ENCODE peak calls at places on chromosomes 16 and 17, in seven cellular contexts. P is neural progenitor cell, Y is PC-3, C is OCI-LY7, I is hepatocyte, O is GM23248, F is HCT116. H is an unnamed sample.

GRCh38 chr16:1884155-1884760 is 12.3 kb upstream of the MEIOB start:
- DNase-seq in P (no peak), Y (peak; percentile 34), C (peak; percentile 15), I (no peak), O (peak; percentile 34), F (peak; percentile 48), H (no peak)

GRCh38 chr16:89708481-89708931 is 7.0 kb upstream of the SPATA2L start:
- DNase-seq in P (no peak), Y (no peak), C (no peak), I (no peak), O (no peak), F (no peak), H (no peak)

GRCh38 chr16:20409398-20410152 is at the start of gene ACSM5:
- DNase-seq in P (no peak), Y (no peak), C (no peak), I (peak; percentile 37), O (no peak), F (no peak), H (no peak)

GRCh38 chr16:81446318-81447275 is 2.0 kb downstream of the CMIP start:
- DNase-seq in P (no peak), Y (peak; percentile 83), C (peak; percentile 36), I (peak; percentile 52), O (peak; percentile 78), F (no peak), H (no peak)

GRCh38 chr17:16140854-16141253 is 74.5 kb downstream of the NCOR1 start:
- DNase-seq in P (no peak), Y (no peak), C (no peak), I (no peak), O (no peak), F (no peak), H (no peak)

GRCh38 chr17:632551-632950 is 82.1 kb downstream of the VPS53 start:
- DNase-seq in P (no peak), Y (no peak), C (no peak), I (no peak), O (no peak), F (no peak), H (no peak)

GRCh38 chr17:42682400-42683384 is at the start of gene CNTNAP1:
- DNase-seq in P (peak; percentile 89), Y (peak; percentile 47), C (no peak), I (peak; percentile 87), O (peak; percentile 89), F (no peak), H (peak; percentile 60)

GRCh38 chr16:53945996-53946395 is 242.0 kb downstream of the FTO start:
- DNase-seq in P (peak; percentile 65), Y (peak; percentile 55), C (peak; percentile 10), I (peak; percentile 60), O (peak; percentile 66), F (peak; percentile 8), H (no peak)

GRCh38 chr16:27511657-27512056 is 38.1 kb downstream of the GTF3C1 start:
- DNase-seq in P (no peak), Y (no peak), C (no peak), I (no peak), O (no peak), F (no peak), H (no peak)

GRCh38 chr16:64858076-64858475 is 263.8 kb downstream of the CDH11 start:
- DNase-seq in P (no peak), Y (no peak), C (no peak), I (no peak), O (peak; percentile 72), F (no peak), H (no peak)

GRCh38 chr17:40803617-40804082 is 3.9 kb upstream of the KRT28 start:
- DNase-seq in P (peak; percentile 90), Y (peak; percentile 82), C (peak; percentile 62), I (peak; percentile 92), O (peak; percentile 90), F (peak; percentile 74), H (peak; percentile 80)

GRCh38 chr17:35342207-35342744 is 31.1 kb downstream of the SLFN11 start:
- DNase-seq in P (no peak), Y (no peak), C (no peak), I (no peak), O (no peak), F (no peak), H (peak; percentile 17)

GRCh38 chr17:75808905-75809621 is 24.5 kb downstream of the UNK start:
- DNase-seq in P (no peak), Y (no peak), C (no peak), I (no peak), O (peak; percentile 96), F (no peak), H (no peak)

GRCh38 chr17:77488531-77489238 is 347.9 kb downstream of the SEC14L1 start:
- DNase-seq in P (no peak), Y (no peak), C (no peak), I (no peak), O (no peak), F (no peak), H (no peak)

GRCh38 chr17:54944796-54945195 is 23.7 kb downstream of the COX11 start:
- DNase-seq in P (no peak), Y (no peak), C (no peak), I (no peak), O (peak; percentile 49), F (no peak), H (no peak)

DNA sequence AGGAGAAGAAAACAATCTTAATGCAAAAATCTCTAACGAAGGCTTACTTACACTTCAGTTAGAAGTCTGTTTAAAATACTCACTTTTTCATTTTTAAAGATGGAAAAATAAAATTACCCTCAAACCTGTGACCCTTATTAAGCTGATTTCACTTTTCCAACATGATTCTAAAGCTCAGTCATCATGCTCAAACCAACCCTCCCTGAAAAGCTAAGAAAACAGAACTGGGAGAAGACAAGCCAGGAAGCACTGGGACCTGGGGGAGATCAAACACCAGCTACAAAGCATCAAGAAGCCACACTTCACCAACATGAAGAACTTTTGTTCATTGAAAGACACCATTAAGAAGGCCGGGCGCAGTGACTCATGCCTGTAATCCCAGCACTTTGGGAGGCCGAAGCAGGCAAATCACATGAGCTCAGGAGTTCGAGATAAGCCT is 88.8 kb downstream of the LITAF start:
- DNase-seq in P (peak; percentile 42), Y (no peak), C (no peak), I (peak; percentile 66), O (peak; percentile 63), F (peak; percentile 92), H (no peak)
- TF ChIP-seq EZH2phosphoT487 in P (no peak), Y (no peak), C (no peak), I (no peak), O (no peak), F (no peak), H (no peak)

GRCh38 chr16:84662471-84662870 is 14.2 kb downstream of the KLHL36 start:
- DNase-seq in P (no peak), Y (no peak), C (no peak), I (no peak), O (no peak), F (no peak), H (no peak)
- H3K36me3 ChIP-seq in P (no peaks in the 10 kb centered on the region), Y (no peaks in the 10 kb centered on the region), C (peaks cover 89% of the 10 kb centered on the region), I (no peaks in the 10 kb centered on the region), O (peaks cover 43% of the 10 kb centered on the region), F (peaks cover 44% of the 10 kb centered on the region), H (no peaks in the 10 kb centered on the region)

DNA sequence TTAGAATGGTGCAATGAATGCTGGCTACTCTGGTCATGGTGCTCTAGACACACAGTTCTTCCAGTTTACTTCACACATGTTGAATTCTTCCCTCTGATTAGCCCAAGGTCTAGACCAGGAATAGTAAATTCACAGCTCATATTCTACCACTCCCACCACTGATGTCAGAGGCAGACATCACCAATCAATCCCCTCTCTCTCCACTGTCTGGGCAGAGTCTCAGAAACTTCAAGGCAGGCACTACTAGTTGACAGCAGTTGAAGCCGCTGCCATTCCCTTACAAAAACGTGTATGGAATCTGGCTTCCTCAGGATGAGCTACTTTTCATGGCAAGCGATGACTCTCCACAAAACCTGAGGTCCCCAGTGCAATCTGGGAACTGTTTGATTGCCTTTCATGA is 89.8 kb downstream of the FOXL1 start:
- DNase-seq in P (no peak), Y (peak; percentile 11), C (no peak), I (peak; percentile 25), O (peak; percentile 82), F (peak; percentile 71), H (no peak)
- H3K27ac ChIP-seq in P (no peak overlapping the region), Y (no peak overlapping the region), C (no peak overlapping the region), I (no peak overlapping the region), O (peak overlapping the region; percentile 6), F (no peak overlapping the region), H (no peak overlapping the region)

GRCh38 chr16:67562526-67562917 is at the start of gene CTCF:
- DNase-seq in P (peak; percentile 96), Y (peak; percentile 73), C (peak; percentile 91), I (peak; percentile 97), O (peak; percentile 96), F (peak; percentile 50), H (peak; percentile 85)
- TF ChIP-seq EZH2phosphoT487 in P (no peak), Y (no peak), C (no peak), I (no peak), O (no peak), F (no peak), H (no peak)

GRCh38 chr16:24936151-24936550 is 79.0 kb downstream of the ARHGAP17 start:
- DNase-seq in P (no peak), Y (no peak), C (no peak), I (no peak), O (no peak), F (no peak), H (no peak)
- H3K36me3 ChIP-seq in P (no peaks in the 10 kb centered on the region), Y (no peaks in the 10 kb centered on the region), C (peaks cover 7% of the 10 kb centered on the region), I (no peaks in the 10 kb centered on the region), O (peaks cover 25% of the 10 kb centered on the region), F (peaks cover 15% of the 10 kb centered on the region), H (no peaks in the 10 kb centered on the region)

H was measured in MM.1S.